ENCODE peak calls at places on chromosomes 5 and 9, in nine cellular contexts. A is neural progenitor cell; N is heart right ventricle; O is cardiac muscle cell; F is hepatocyte; E is uterus; I is pancreas; J is CD8-positive, alpha-beta T cell; Y is GM23338. L is an unnamed sample.

GRCh38 chr9:686381-686813 is 155.1 kb upstream of the DMRT1 start:
- DNase-seq in A (no peak), N (no peak), O (peak), F (no peak), E (peak), I (no peak), J (no peak), Y (no peak), L (no peak)

GRCh38 chr5:154811653-154812465 is 38.5 kb downstream of the FAXDC2 start:
- DNase-seq in A (peak), N (peak), O (peak), F (peak), E (peak), I (peak), J (peak), Y (peak), L (no peak)

GRCh38 chr5:92017786-92018185 is 634.7 kb upstream of the ARRDC3 start:
- DNase-seq in A (no peak), N (no peak), O (no peak), F (peak), E (no peak), I (no peak), J (no peak), Y (no peak), L (no peak)

GRCh38 chr9:107043886-107044285 is 180.9 kb downstream of the ZNF462 start:
- DNase-seq in A (no peak), N (peak), O (no peak), F (no peak), E (no peak), I (no peak), J (no peak), Y (no peak), L (no peak)

GRCh38 chr5:160187091-160187490 is 42.2 kb upstream of the FABP6 start:
- DNase-seq in A (peak), N (no peak), O (no peak), F (no peak), E (no peak), I (no peak), J (no peak), Y (peak), L (no peak)

GRCh38 chr9:6680797-6681146 is 35.2 kb upstream of the GLDC start:
- DNase-seq in A (peak), N (peak), O (no peak), F (peak), E (peak), I (peak), J (peak), Y (peak), L (no peak)

GRCh38 chr5:149156435-149157083 is 15.3 kb downstream of the ABLIM3 start:
- DNase-seq in A (no peak), N (no peak), O (no peak), F (no peak), E (no peak), I (no peak), J (no peak), Y (no peak), L (no peak)

GRCh38 chr5:140020601-140021177 is 22.4 kb downstream of the NRG2 start:
- DNase-seq in A (no peak), N (no peak), O (no peak), F (no peak), E (no peak), I (no peak), J (no peak), Y (no peak), L (no peak)

GRCh38 chr5:176654856-176655255 is 7.6 kb downstream of the TSPAN17 start:
- DNase-seq in A (no peak), N (no peak), O (no peak), F (no peak), E (no peak), I (no peak), J (peak), Y (no peak), L (no peak)

GRCh38 chr9:107488400-107489143 is 997 bp downstream of the KLF4 start:
- DNase-seq in A (peak), N (peak), O (peak), F (peak), E (peak), I (peak), J (no peak), Y (peak), L (peak)

GRCh38 chr9:110960288-110960687 is 78.0 kb downstream of the LPAR1 start:
- DNase-seq in A (no peak), N (no peak), O (no peak), F (no peak), E (no peak), I (no peak), J (no peak), Y (no peak), L (no peak)
- H3K27ac ChIP-seq in A (no peak), N (no peak), O (no peak), F (no peak), E (no peak), I (no peak), J (no peak), Y (no peak), L (no peak)

GRCh38 chr5:76342474-76342873 is 60.6 kb upstream of the IQGAP2 start:
- DNase-seq in A (no peak), N (no peak), O (no peak), F (no peak), E (no peak), I (no peak), J (no peak), Y (no peak), L (no peak)

GRCh38 chr5:76341935-76342334 is 61.1 kb upstream of the IQGAP2 start:
- DNase-seq in A (no peak), N (no peak), O (no peak), F (no peak), E (no peak), I (peak), J (no peak), Y (no peak), L (no peak)

GRCh38 chr5:76332620-76333170 is 70.4 kb upstream of the IQGAP2 start:
- DNase-seq in A (no peak), N (no peak), O (no peak), F (no peak), E (no peak), I (no peak), J (no peak), Y (no peak), L (no peak)

GRCh38 chr5:76332102-76332501 is 71.0 kb upstream of the IQGAP2 start:
- DNase-seq in A (peak), N (no peak), O (no peak), F (peak), E (no peak), I (no peak), J (no peak), Y (no peak), L (no peak)

GRCh38 chr5:76337949-76338589 is 65.0 kb upstream of the IQGAP2 start:
- DNase-seq in A (peak), N (no peak), O (peak), F (peak), E (no peak), I (peak), J (peak), Y (peak), L (no peak)
- TF ChIP-seq CTCF in A (peak), N (peak), O (peak), F (peak), E (no peak), I (peak), J (peak), Y (peak), L (no peak)

GRCh38 chr9:135482015-135482754 is 2.6 kb downstream of the PPP1R26 start:
- DNase-seq in A (no peak), N (no peak), O (no peak), F (no peak), E (no peak), I (no peak), J (no peak), Y (no peak), L (no peak)
- H3K27ac ChIP-seq in A (no peak), N (no peak), O (no peak), F (no peak), E (no peak), I (no peak), J (no peak), Y (no peak), L (no peak)

GRCh38 chr5:164048527-164048926 is 543.1 kb downstream of the MAT2B start:
- DNase-seq in A (no peak), N (no peak), O (peak), F (no peak), E (no peak), I (no peak), J (no peak), Y (no peak), L (no peak)
- TF ChIP-seq CTCF in A (peak), N (peak), O (peak), F (peak), E (no peak), I (no peak), J (no peak), Y (peak), L (no peak)

GRCh38 chr5:168209987-168210386 is 81.5 kb upstream of the WWC1 start:
- DNase-seq in A (no peak), N (no peak), O (no peak), F (no peak), E (no peak), I (no peak), J (no peak), Y (no peak), L (no peak)
- H3K27ac ChIP-seq in A (no peak), N (no peak), O (no peak), F (no peak), E (no peak), I (no peak), J (no peak), Y (no peak), L (no peak)

DNA sequence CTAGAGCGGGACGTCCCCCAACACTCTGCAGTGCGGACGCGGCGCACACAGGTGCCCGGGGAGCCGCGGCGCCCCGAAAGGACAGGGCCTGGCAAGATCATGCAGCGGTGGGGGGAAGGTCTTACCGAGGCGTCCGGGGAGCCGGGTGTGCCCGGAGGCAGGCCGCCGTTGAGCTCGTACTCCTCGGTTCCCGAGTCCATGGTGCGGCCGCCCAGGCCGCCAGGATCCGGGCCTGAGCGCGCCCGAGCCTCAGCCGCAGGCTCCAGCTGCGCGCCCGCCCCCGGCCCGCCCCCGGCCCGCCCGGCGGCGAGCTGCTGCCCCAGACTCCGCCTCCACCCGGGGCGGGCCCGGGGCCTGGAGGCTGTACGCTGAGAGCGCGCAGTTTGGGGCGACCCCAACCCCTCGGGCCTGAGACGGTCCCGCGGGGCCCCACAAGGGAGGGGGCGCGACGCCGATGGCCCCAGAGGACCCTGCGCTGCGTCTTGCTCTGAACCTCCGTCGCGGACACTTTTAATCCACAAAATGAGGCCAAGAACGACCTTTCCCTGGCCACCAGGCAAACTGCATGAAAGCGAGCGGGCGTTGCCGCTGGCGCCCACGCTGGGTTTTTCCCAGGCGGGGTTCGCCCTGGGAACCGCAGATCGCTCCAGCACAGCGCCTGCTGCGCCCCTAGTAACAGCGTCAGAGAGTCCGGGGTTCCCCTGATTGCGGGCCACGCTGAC is at the start of gene NINJ1:
- DNase-seq in A (peak), N (peak), O (peak), F (peak), E (peak), I (peak), J (peak), Y (peak), L (no peak)
- TF ChIP-seq CTCF in A (no peak), N (no peak), O (no peak), F (no peak), E (no peak), I (no peak), J (no peak), Y (no peak), L (no peak)

DNA sequence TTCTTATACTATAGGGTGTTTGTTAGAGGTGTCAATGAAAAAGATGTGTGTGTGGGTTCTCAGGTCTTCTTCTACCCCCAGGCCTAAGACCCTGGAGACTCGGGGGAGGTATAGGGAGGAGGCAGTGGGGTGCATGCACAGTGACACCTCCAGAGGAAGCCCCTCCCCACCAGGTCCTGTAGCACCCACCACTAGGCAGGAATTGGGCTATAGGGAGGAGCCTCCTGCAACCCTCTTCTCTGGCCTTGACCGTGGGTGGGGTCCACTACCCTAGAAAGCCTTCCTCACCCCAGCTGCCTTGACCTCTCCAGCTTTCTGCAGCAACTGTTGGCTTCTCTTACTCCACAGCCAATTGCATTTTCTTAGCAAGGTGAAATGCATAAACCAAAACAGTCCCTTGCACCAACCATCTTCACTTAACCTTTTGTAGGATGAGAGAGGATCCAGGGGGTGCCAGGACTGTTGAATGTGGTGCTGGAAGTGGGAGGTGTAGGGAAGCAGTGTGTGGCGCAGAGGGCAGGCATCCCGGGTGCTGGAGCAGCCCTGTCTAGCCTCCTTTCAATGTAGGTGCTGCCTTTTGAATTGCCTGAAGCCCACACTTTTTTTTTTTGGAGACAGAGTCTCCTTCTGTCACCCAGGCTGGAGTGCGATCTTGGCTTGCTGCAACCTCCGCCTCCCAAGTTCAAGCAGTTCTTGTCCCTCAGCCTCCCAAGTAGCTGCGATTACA is 128.5 kb downstream of the RGS3 start:
- DNase-seq in A (no peak), N (no peak), O (no peak), F (no peak), E (no peak), I (no peak), J (no peak), Y (no peak), L (no peak)
- H3K27ac ChIP-seq in A (no peak), N (peak), O (peak), F (no peak), E (no peak), I (no peak), J (no peak), Y (no peak), L (peak)

GRCh38 chr9:137213160-137214060 is 7.9 kb downstream of the NDOR1 start:
- DNase-seq in A (no peak), N (no peak), O (no peak), F (no peak), E (no peak), I (no peak), J (no peak), Y (no peak), L (no peak)
- TF ChIP-seq CTCF in A (no peak), N (no peak), O (no peak), F (peak), E (no peak), I (no peak), J (no peak), Y (no peak), L (no peak)

GRCh38 chr9:132511191-132511999 is 71.0 kb upstream of the BARHL1 start:
- DNase-seq in A (no peak), N (no peak), O (no peak), F (no peak), E (no peak), I (no peak), J (no peak), Y (no peak), L (no peak)

GRCh38 chr9:132514011-132514744 is 68.2 kb upstream of the BARHL1 start:
- DNase-seq in A (no peak), N (no peak), O (no peak), F (no peak), E (no peak), I (no peak), J (no peak), Y (no peak), L (no peak)

GRCh38 chr9:132516301-132516700 is 66.1 kb upstream of the BARHL1 start:
- DNase-seq in A (no peak), N (no peak), O (no peak), F (no peak), E (no peak), I (no peak), J (no peak), Y (no peak), L (no peak)

GRCh38 chr9:132514821-132515220 is 67.6 kb upstream of the BARHL1 start:
- DNase-seq in A (no peak), N (no peak), O (no peak), F (no peak), E (no peak), I (no peak), J (no peak), Y (no peak), L (no peak)

DNA sequence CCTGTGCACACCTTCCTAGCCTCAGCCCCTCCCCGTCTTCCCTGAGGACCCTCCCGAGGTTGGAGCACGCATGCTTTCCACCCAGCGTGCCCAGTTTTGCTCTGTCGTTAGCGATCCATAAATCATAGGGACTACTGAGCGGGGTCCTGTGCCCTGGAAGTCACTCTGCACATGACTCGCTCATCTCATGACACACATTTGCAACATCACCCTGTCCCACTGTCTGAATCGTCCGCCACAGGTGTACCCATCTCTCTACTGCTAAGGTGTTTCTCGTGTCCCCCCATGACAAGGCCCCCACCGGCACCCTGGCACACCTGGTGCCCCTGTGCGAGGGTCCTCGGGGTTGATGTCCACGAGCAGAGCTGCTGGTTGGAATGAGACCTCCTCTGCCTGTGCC is 69.0 kb upstream of the BARHL1 start:
- DNase-seq in A (no peak), N (no peak), O (no peak), F (no peak), E (no peak), I (no peak), J (no peak), Y (no peak), L (no peak)
- H3K27ac ChIP-seq in A (no peak), N (no peak), O (no peak), F (no peak), E (no peak), I (no peak), J (no peak), Y (no peak), L (no peak)

DNA sequence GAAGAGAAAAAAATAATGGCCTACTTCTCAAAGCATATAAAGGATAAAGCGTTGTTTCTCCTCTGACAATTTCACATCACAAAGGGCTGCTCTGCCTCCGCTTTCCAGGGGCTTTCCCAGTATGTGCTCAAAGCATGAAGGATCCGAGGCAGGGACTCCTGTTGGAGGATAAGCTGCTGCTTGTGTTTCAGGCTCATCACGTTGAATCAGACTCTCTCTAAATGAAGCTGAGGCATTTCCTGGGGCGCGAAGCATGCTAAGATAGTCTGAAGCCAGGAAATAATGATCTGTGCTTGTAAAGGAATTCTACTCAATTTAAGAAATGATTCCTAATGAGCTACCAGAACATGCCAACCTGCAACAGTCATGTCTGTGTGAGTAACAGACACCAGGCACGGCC is 97.5 kb downstream of the MARCHF11 start:
- DNase-seq in A (peak), N (no peak), O (no peak), F (no peak), E (no peak), I (no peak), J (no peak), Y (peak), L (no peak)
- TF ChIP-seq CTCF in A (no peak), N (no peak), O (no peak), F (no peak), E (no peak), I (no peak), J (no peak), Y (no peak), L (no peak)

L was measured in coronary artery.